ENCODE peak calls at places on chromosomes 7 and 10, in seven cellular contexts. R is AG04450, Q is NB4, V is astrocyte, K is uterus, U is IMR-90, F is GM06990. A is an unnamed sample.

GRCh38 chr10:70445718-70446485 is 4.4 kb upstream of the NODAL start:
- DNase-seq in F (no peak), K (no peak), V (peak; percentile 82), R (peak; percentile 84), U (peak; percentile 91), Q (no peak), A (peak; percentile 80)

GRCh38 chr7:115127399-115128021 is 205.6 kb downstream of the MDFIC start:
- DNase-seq in F (no peak), K (no peak), R (no peak), Q (no peak), V (no peak), U (no peak), A (no peak)

GRCh38 chr10:5575482-5576153 is 50.9 kb downstream of the CALML3 start:
- DNase-seq in R (peak; percentile 33), V (peak; percentile 75), Q (peak; percentile 62), K (peak; percentile 73), F (no peak), U (peak; percentile 78), A (peak; percentile 72)

GRCh38 chr7:142602756-142603155 is 146.5 kb upstream of the PRSS1 start:
- DNase-seq in U (no peak), R (no peak), F (no peak), Q (peak; percentile 11), V (no peak), K (no peak), A (peak; percentile 70)

GRCh38 chr7:96996111-96996936 is 9.0 kb upstream of the DLX6 start:
- DNase-seq in V (no peak), K (no peak), F (no peak), R (no peak), U (no peak), Q (no peak), A (no peak)

GRCh38 chr7:156559001-156559400 is 81.6 kb upstream of the RNF32 start:
- DNase-seq in R (no peak), U (no peak), V (peak; percentile 10), K (no peak), F (no peak), Q (no peak), A (no peak)

GRCh38 chr10:4307784-4308364 is 518.1 kb upstream of the AKR1E2 start:
- DNase-seq in Q (no peak), R (no peak), V (no peak), U (no peak), K (no peak), F (no peak), A (no peak)

GRCh38 chr7:27205325-27206280 is 5.7 kb upstream of the HOXA13 start:
- DNase-seq in U (no peak), R (no peak), K (no peak), F (no peak), V (no peak), Q (no peak), A (no peak)

GRCh38 chr10:71975891-71976725 is 11.9 kb downstream of the CHST3 start:
- DNase-seq in Q (peak; percentile 31), V (peak; percentile 76), F (no peak), K (peak; percentile 61), R (no peak), U (peak; percentile 83), A (peak; percentile 95)

GRCh38 chr7:128827248-128827958 is 2.8 kb upstream of the FLNC start:
- DNase-seq in U (peak; percentile 83), F (no peak), V (peak; percentile 69), K (peak; percentile 66), R (no peak), Q (no peak), A (peak; percentile 96)
- H3K4me3 ChIP-seq in U (no peak overlapping the region), F (no peak overlapping the region), V (peak overlapping the region; percentile 18), K (no peak overlapping the region), R (no peak overlapping the region), Q (no peak overlapping the region), A (no peak overlapping the region)

GRCh38 chr10:104018471-104018870 is 51.5 kb downstream of the SLK start:
- DNase-seq in F (no peak), U (no peak), K (no peak), R (no peak), Q (no peak), V (no peak), A (no peak)
- TF ChIP-seq CTCF in F (no peak), U (no peak), K (no peak), R (no peak), Q (no peak), V (no peak), A (no peak)

DNA sequence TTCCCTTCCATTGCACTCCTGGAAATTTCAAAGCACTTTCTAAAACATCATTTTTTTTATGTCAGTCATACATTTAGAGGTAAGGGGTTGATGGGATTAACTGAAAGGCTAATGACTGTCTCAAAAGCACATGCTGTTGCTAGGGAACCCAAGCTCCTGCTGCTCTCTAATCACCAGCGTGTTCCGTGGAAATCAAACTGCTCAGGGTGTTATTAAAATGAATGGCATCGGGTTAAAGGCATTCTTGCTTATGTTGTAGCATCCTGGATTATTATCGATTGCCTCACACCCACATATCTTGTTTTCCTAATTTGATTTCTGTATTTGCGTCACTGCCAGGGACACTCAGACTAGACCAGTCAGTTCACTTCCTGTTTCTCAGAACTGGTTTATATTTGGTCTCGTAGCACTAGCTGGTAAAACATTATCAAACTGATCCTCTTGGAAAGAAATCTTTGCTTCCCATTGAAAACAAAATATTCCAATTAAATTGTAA is 216.5 kb upstream of the MKLN1 start:
- DNase-seq in V (peak; percentile 63), F (no peak), K (peak; percentile 23), Q (peak; percentile 66), R (no peak), U (peak; percentile 90), A (peak; percentile 95)
- H3K4me3 ChIP-seq in V (peak overlapping the region; percentile 59), F (peak overlapping the region; percentile 97), K (peak overlapping the region; percentile 82), Q (peak overlapping the region; percentile 35), R (peak overlapping the region; percentile 72), U (peak overlapping the region; percentile 27), A (peak overlapping the region; percentile 91)

GRCh38 chr7:139317954-139318505 is 23.1 kb upstream of the FMC1 start:
- DNase-seq in K (no peak), Q (no peak), U (no peak), R (no peak), V (no peak), F (no peak), A (no peak)

GRCh38 chr7:139321071-139321745 is 19.9 kb upstream of the FMC1 start:
- DNase-seq in R (no peak), F (peak; percentile 13), V (no peak), K (no peak), Q (peak; percentile 49), U (peak; percentile 38), A (peak; percentile 55)
- TF ChIP-seq CTCF in R (peak; percentile 46), F (peak; percentile 51), V (peak; percentile 20), K (no peak), Q (peak; percentile 41), U (peak; percentile 44), A (peak; percentile 55)

GRCh38 chr7:107115762-107116540 is 52.9 kb upstream of the HBP1 start:
- DNase-seq in F (no peak), K (no peak), Q (no peak), U (no peak), R (no peak), V (no peak), A (no peak)
- H3K4me3 ChIP-seq in F (no peak overlapping the region), K (no peak overlapping the region), Q (no peak overlapping the region), U (no peak overlapping the region), R (no peak overlapping the region), V (no peak overlapping the region), A (no peak overlapping the region)

GRCh38 chr10:124152781-124153600 is 59.6 kb upstream of the CHST15 start:
- DNase-seq in U (peak; percentile 63), Q (peak; percentile 36), R (peak; percentile 51), V (peak; percentile 95), F (peak; percentile 62), K (peak; percentile 39), A (peak; percentile 82)
- TF ChIP-seq CTCF in U (no peak), Q (no peak), R (no peak), V (no peak), F (no peak), K (no peak), A (no peak)

DNA sequence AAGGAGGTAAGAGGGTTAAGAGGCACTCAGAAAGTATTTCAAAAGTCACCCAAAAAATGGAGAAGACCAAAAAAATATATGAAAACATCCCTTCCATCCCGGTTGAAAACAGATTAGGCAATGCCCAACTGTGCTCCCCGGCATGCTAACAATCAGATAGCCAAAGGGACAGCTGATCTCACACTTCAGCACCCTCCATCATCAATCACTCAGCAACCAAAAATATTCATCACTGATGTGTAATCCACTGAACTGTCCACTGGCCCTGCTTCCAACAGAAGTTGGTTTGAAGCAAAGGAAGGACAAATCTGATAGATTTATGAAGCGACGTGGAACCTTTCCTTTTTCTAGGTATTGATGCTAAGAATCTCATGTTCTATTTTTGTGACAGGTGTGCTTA is 206.3 kb downstream of the TNS3 start:
- DNase-seq in K (no peak), V (peak; percentile 49), F (no peak), Q (no peak), U (peak; percentile 26), R (no peak), A (peak; percentile 69)
- H3K4me3 ChIP-seq in K (no peak overlapping the region), V (no peak overlapping the region), F (no peak overlapping the region), Q (no peak overlapping the region), U (no peak overlapping the region), R (no peak overlapping the region), A (no peak overlapping the region)

DNA sequence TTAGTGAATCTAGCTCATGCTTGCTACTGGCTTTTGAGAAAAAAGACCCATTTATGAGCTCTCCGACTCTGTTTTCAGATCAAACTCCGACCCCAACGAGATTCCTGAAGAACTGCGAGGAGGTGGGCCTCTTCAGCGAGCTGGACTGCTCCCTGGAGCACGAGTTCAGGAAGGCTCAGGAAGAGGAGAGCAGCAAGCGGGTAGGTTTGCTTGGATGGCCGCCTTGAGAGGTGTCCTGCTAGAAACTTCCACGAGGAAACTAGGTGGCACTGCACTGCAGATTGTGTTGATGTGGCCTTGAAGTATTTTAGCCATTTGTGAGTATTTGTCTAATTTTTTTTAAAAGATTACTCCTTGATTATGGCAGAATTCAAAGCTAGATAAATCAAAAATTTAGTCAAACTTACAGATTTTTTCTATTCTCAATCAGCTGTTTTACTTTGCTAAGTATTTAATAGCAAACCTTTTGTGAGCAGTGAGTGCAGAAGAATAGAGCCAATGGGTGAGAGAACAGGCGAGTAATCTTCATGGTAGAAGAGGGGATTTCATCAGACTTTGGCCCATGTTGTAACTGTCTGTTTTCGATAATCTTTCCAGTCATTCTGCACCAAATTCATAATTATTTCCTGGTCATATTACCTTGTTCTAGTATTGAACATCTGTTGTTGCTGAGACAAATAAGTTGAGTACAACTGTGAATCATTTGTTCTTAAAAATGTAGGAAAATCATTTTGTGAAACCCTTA is 95.4 kb downstream of the CREB5 start:
- DNase-seq in U (no peak), F (no peak), V (no peak), R (no peak), Q (no peak), K (no peak), A (peak; percentile 55)
- TF ChIP-seq CTCF in U (no peak), F (no peak), V (no peak), R (no peak), Q (no peak), K (no peak), A (no peak)

GRCh38 chr10:374354-374753 is 239.1 kb downstream of the ZMYND11 start:
- DNase-seq in K (no peak), V (no peak), F (no peak), Q (no peak), R (no peak), U (no peak), A (no peak)
- H3K4me3 ChIP-seq in K (no peak overlapping the region), V (no peak overlapping the region), F (no peak overlapping the region), Q (no peak overlapping the region), R (no peak overlapping the region), U (no peak overlapping the region), A (no peak overlapping the region)

A was measured in fibroblast of mammary gland.